ENCODE peak calls at places on chromosome 18, in ten cellular contexts. R is stromal cell of bone marrow, X is upper lobe of right lung, V is GDM1, B is LNCaP clone FGC, N is iris pigment epithelial cell, W is OCI-LY7, T is foreskin melanocyte, U is stomach, H is pancreas. G is an unnamed sample.

GRCh38 chr18:35159782-35160181 is 81.1 kb upstream of the ZNF397 start:
- DNase-seq in W (no peak), V (no peak), U (no peak), H (no peak), T (no peak), B (no peak), N (no peak), X (no peak), R (no peak), G (no peak)

GRCh38 chr18:69631281-69631680 is 230.6 kb downstream of the DOK6 start:
- DNase-seq in V (no peak), W (no peak), T (no peak), U (no peak), X (no peak), B (no peak), R (no peak), H (no peak), N (no peak), G (no peak)

GRCh38 chr18:25921677-25922421 is 168.6 kb downstream of the SS18 start:
- DNase-seq in N (peak; percentile 38), X (no peak), R (peak; percentile 1), H (peak; percentile 7), U (peak; percentile 49), T (peak; percentile 29), B (peak; percentile 26), V (peak; percentile 34), W (peak; percentile 73), G (peak; percentile 85)

GRCh38 chr18:49400398-49401072 is 59.9 kb downstream of the DYM start:
- DNase-seq in N (peak; percentile 31), H (no peak), V (no peak), B (no peak), W (no peak), T (no peak), R (no peak), U (no peak), X (no peak), G (no peak)

GRCh38 chr18:111292-112014 is 46.9 kb upstream of the USP14 start:
- DNase-seq in T (no peak), W (no peak), V (no peak), R (no peak), U (peak; percentile 75), N (peak; percentile 44), H (peak; percentile 79), B (no peak), X (peak; percentile 88), G (peak; percentile 57)

GRCh38 chr18:59067873-59068272 is 71.8 kb upstream of the SEC11C start:
- DNase-seq in X (no peak), T (no peak), V (no peak), W (peak; percentile 37), H (no peak), R (no peak), N (peak; percentile 48), B (no peak), U (peak; percentile 41), G (peak; percentile 42)

GRCh38 chr18:45962461-45962860 is 4.7 kb downstream of the EPG5 start:
- DNase-seq in W (no peak), B (no peak), T (peak; percentile 46), X (no peak), N (peak; percentile 85), R (peak; percentile 13), V (no peak), U (no peak), H (no peak), G (peak; percentile 73)

GRCh38 chr18:37435150-37435872 is 130.3 kb downstream of the CELF4 start:
- DNase-seq in N (no peak), U (no peak), R (no peak), V (no peak), T (no peak), B (no peak), H (no peak), W (no peak), X (no peak), G (no peak)

GRCh38 chr18:78731423-78732032 is 248.1 kb upstream of the SALL3 start:
- DNase-seq in H (no peak), N (no peak), R (no peak), V (no peak), T (no peak), X (no peak), B (no peak), W (no peak), U (peak; percentile 10), G (no peak)

GRCh38 chr18:45324489-45325111 is 290.7 kb upstream of the SLC14A2 start:
- DNase-seq in X (no peak), U (no peak), V (no peak), B (no peak), H (peak; percentile 29), N (peak; percentile 51), T (no peak), W (no peak), R (peak; percentile 68), G (no peak)

GRCh38 chr18:13913205-13913604 is 2.1 kb downstream of the MC2R start:
- DNase-seq in X (no peak), N (no peak), R (no peak), U (no peak), W (no peak), V (no peak), H (no peak), T (no peak), B (no peak), G (no peak)

GRCh38 chr18:8499810-8500663 is 109.2 kb upstream of the RAB12 start:
- DNase-seq in H (peak; percentile 5), W (no peak), T (no peak), V (no peak), R (no peak), U (no peak), N (no peak), B (no peak), X (no peak), G (no peak)

GRCh38 chr18:35311506-35311905 is 21.5 kb upstream of the ZSCAN30 start:
- DNase-seq in W (no peak), T (no peak), N (peak; percentile 59), X (no peak), R (no peak), B (no peak), H (no peak), V (no peak), U (no peak), G (no peak)

GRCh38 chr18:31364190-31364589 is 12.4 kb upstream of the DSG4 start:
- DNase-seq in U (no peak), R (no peak), N (no peak), X (no peak), W (no peak), T (no peak), V (no peak), H (no peak), B (no peak), G (no peak)

GRCh38 chr18:3451989-3452749 is 2.2 kb downstream of the TGIF1 start:
- DNase-seq in H (peak; percentile 27), B (no peak), V (no peak), N (peak; percentile 77), R (no peak), T (no peak), X (peak; percentile 76), U (peak; percentile 73), W (peak; percentile 48), G (no peak)

GRCh38 chr18:6414118-6414722 is 491 bp downstream of the L3MBTL4 start:
- DNase-seq in R (peak; percentile 6), V (no peak), H (peak; percentile 73), U (peak; percentile 84), W (no peak), N (peak; percentile 12), T (no peak), X (peak; percentile 92), B (no peak), G (no peak)

GRCh38 chr18:78976697-78977626 is 2.7 kb upstream of the SALL3 start:
- DNase-seq in X (no peak), W (no peak), R (no peak), T (no peak), U (no peak), V (no peak), N (no peak), B (no peak), H (no peak), G (no peak)